ENCODE peak calls at places on chromosomes 5 and 9, in six cellular contexts. S is GM12865, X is DND-41, W is keratinocyte, L is fibroblast of pulmonary artery, G is WTC11. Y is an unnamed sample.

GRCh38 chr5:104412649-104413240 is 850.2 kb upstream of the NUDT12 start:
- DNase-seq in S (peak; percentile 69), X (peak; percentile 4), W (no peak), L (peak; percentile 27), G (peak; percentile 43), Y (peak; percentile 38)

GRCh38 chr5:179287631-179288030 is 57.6 kb downstream of the ADAMTS2 start:
- DNase-seq in S (no peak), X (no peak), W (no peak), L (no peak), G (no peak), Y (no peak)

GRCh38 chr5:58317009-58317408 is 142.9 kb downstream of the PLK2 start:
- DNase-seq in S (no peak), X (no peak), W (no peak), L (peak; percentile 58), G (no peak), Y (no peak)

GRCh38 chr5:157267025-157267424 is 1.1 kb downstream of the CYFIP2 start:
- DNase-seq in S (no peak), X (no peak), W (no peak), L (no peak), G (no peak), Y (no peak)

GRCh38 chr9:93676310-93677054 is 100.1 kb downstream of the PHF2 start:
- DNase-seq in S (no peak), X (peak; percentile 1), W (no peak), L (no peak), G (peak; percentile 1), Y (no peak)

GRCh38 chr5:1772634-1773033 is 27.0 kb downstream of the MRPL36 start:
- DNase-seq in S (peak; percentile 52), X (no peak), W (no peak), L (peak; percentile 68), G (no peak), Y (no peak)

GRCh38 chr5:140351609-140352334 is 5.4 kb upstream of the HBEGF start:
- DNase-seq in S (peak; percentile 78), X (peak; percentile 70), W (no peak), L (peak; percentile 82), G (peak; percentile 32), Y (peak; percentile 91)

GRCh38 chr5:59843511-59844230 is 49.9 kb downstream of the PDE4D start:
- DNase-seq in S (no peak), X (no peak), W (no peak), L (no peak), G (no peak), Y (no peak)

GRCh38 chr5:153425914-153426313 is 64.6 kb upstream of the GRIA1 start:
- DNase-seq in S (peak; percentile 12), X (peak; percentile 3), W (no peak), L (no peak), G (peak; percentile 78), Y (no peak)

GRCh38 chr9:14403112-14403511 is 89.2 kb upstream of the NFIB start:
- DNase-seq in S (no peak), X (no peak), W (no peak), L (no peak), G (no peak), Y (no peak)

GRCh38 chr9:113548221-113549041 is 84.9 kb downstream of the RGS3 start:
- DNase-seq in S (peak; percentile 43), X (no peak), W (no peak), L (peak; percentile 84), G (no peak), Y (peak; percentile 68)

GRCh38 chr9:12765399-12765798 is 9.4 kb upstream of the LURAP1L start:
- DNase-seq in S (no peak), X (no peak), W (no peak), L (no peak), G (no peak), Y (no peak)

GRCh38 chr9:89177021-89177400 is 1.6 kb downstream of the SHC3 start:
- DNase-seq in S (no peak), X (no peak), W (no peak), L (peak; percentile 73), G (no peak), Y (no peak)

GRCh38 chr9:89174291-89174690 is 4.3 kb downstream of the SHC3 start:
- DNase-seq in S (no peak), X (no peak), W (no peak), L (no peak), G (no peak), Y (no peak)

GRCh38 chr9:89177401-89178161 is 1.0 kb downstream of the SHC3 start:
- DNase-seq in S (no peak), X (no peak), W (no peak), L (peak; percentile 36), G (peak; percentile 59), Y (no peak)

GRCh38 chr9:89178162-89179120 is at the start of gene SHC3:
- DNase-seq in S (no peak), X (peak; percentile 77), W (no peak), L (peak; percentile 59), G (peak; percentile 54), Y (no peak)

GRCh38 chr9:89175739-89176360 is 2.8 kb downstream of the SHC3 start:
- DNase-seq in S (no peak), X (no peak), W (no peak), L (peak; percentile 33), G (no peak), Y (no peak)
- TF ChIP-seq CTCF in S (no peak), X (peak; percentile 26), W (no peak), L (no peak), G (no peak), Y (no peak)

GRCh38 chr5:52564594-52564993 is 223.1 kb upstream of the ITGA1 start:
- DNase-seq in S (no peak), X (no peak), W (no peak), L (no peak), G (no peak), Y (no peak)

GRCh38 chr5:52562473-52562872 is 225.2 kb upstream of the ITGA1 start:
- DNase-seq in S (no peak), X (no peak), W (no peak), L (no peak), G (no peak), Y (no peak)

GRCh38 chr5:52560366-52560765 is 227.3 kb upstream of the ITGA1 start:
- DNase-seq in S (no peak), X (no peak), W (no peak), L (peak; percentile 6), G (no peak), Y (no peak)
- TF ChIP-seq CTCF in S (no peak), X (peak; percentile 65), W (no peak), L (no peak), G (no peak), Y (peak; percentile 44)

GRCh38 chr9:88659126-88659525 is 124.1 kb downstream of the NXNL2 start:
- DNase-seq in S (no peak), X (no peak), W (peak; percentile 40), L (no peak), G (no peak), Y (no peak)

GRCh38 chr9:88658311-88658822 is 123.4 kb downstream of the NXNL2 start:
- DNase-seq in S (no peak), X (no peak), W (no peak), L (peak; percentile 80), G (no peak), Y (no peak)

GRCh38 chr9:88657893-88658292 is 122.9 kb downstream of the NXNL2 start:
- DNase-seq in S (no peak), X (no peak), W (no peak), L (peak; percentile 79), G (no peak), Y (no peak)

GRCh38 chr9:88661759-88662158 is 126.8 kb downstream of the NXNL2 start:
- DNase-seq in S (no peak), X (no peak), W (no peak), L (peak; percentile 49), G (no peak), Y (no peak)

GRCh38 chr9:88660611-88661010 is 125.6 kb downstream of the NXNL2 start:
- DNase-seq in S (peak; percentile 36), X (peak; percentile 8), W (no peak), L (peak; percentile 62), G (peak; percentile 56), Y (peak; percentile 22)
- TF ChIP-seq CTCF in S (peak; percentile 33), X (peak; percentile 48), W (peak; percentile 67), L (peak; percentile 71), G (no peak), Y (no peak)

GRCh38 chr5:159640921-159641320 is 275.4 kb upstream of the ADRA1B start:
- DNase-seq in S (no peak), X (no peak), W (no peak), L (no peak), G (no peak), Y (no peak)

GRCh38 chr5:159644053-159644452 is 272.2 kb upstream of the ADRA1B start:
- DNase-seq in S (no peak), X (no peak), W (no peak), L (no peak), G (no peak), Y (no peak)

GRCh38 chr5:159640376-159640775 is 275.9 kb upstream of the ADRA1B start:
- DNase-seq in S (no peak), X (no peak), W (no peak), L (no peak), G (no peak), Y (no peak)

GRCh38 chr5:159641371-159642039 is 274.8 kb upstream of the ADRA1B start:
- DNase-seq in S (no peak), X (no peak), W (no peak), L (no peak), G (no peak), Y (no peak)

DNA sequence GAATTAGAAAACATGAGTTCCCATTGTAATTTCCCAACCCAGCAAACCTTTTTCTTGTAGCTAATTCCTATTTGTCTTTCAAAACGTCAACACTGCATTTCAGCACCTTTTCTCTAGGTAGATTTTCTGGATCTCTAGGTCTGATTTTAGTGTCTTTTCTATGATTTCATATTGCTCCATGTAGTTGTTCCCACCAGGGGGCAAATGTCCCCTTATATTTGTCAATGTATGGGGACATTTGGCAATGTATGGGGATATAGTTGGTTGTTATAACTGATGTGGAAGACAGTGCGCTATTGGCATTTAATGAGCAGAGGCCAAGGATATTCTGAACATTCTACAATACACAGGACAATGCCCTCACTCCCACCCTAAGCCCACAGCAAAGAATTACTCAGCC is 273.9 kb upstream of the ADRA1B start:
- DNase-seq in S (no peak), X (no peak), W (no peak), L (no peak), G (no peak), Y (no peak)
- TF ChIP-seq CTCF in S (no peak), X (peak; percentile 25), W (no peak), L (no peak), G (no peak), Y (no peak)

DNA sequence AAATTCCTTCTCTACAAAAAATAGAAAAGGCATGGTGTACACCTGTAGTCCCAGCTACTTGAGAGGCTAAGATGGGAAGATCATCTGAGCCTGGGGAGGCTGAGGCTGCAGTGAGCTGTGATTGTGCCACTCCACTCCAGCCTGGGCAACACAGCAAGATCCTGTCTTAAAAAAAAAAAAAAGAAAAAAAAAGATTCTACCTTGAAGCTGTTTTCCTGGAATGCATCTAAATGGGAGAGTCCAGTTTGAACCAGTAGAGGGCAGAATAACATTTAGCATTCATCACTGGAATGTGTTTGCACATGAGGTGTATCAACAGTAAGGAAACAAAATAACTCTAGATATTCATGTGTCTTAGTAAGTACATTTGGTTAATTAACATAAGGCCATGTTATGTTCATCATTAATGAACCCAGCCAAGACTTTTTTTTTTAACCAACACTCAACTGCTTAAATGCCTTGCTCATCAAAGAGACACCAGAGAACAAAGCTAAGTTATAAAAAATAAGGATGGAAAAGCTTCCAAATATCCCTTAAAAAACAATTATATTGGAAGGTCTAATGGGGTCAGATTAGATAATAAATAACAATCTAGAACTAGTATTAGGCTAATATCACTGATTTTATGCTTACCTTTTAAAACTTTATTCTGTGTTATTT is 16.1 kb downstream of the IFNE start:
- DNase-seq in S (peak; percentile 49), X (no peak), W (no peak), L (peak; percentile 86), G (no peak), Y (peak; percentile 15)
- TF ChIP-seq CTCF in S (peak; percentile 58), X (peak; percentile 69), W (peak; percentile 46), L (peak; percentile 77), G (peak; percentile 21), Y (peak; percentile 39)